ENCODE peak calls at places on chromosomes 1 and 21, in ten cellular contexts. Z is cardiac muscle cell, A is uterus, R is pancreas, C is endodermal cell, U is stomach, E is ascending aorta, D is H1, I is heart left ventricle, Y is mammary epithelial cell. H is an unnamed sample.

GRCh38 chr21:15009964-15010363 is 54.8 kb downstream of the NRIP1 start:
- DNase-seq in R (no peak), Z (peak; percentile 78), C (no peak), A (no peak), U (no peak), Y (no peak), D (no peak), I (no peak), E (no peak), H (no peak)

GRCh38 chr1:27719286-27720251 is 6.2 kb upstream of the FAM76A start:
- DNase-seq in I (no peak), U (no peak), A (no peak), Y (peak; percentile 9), C (no peak), Z (peak; percentile 24), R (no peak), D (no peak), E (no peak), H (no peak)

GRCh38 chr1:245605480-245606156 is 450.8 kb downstream of the KIF26B start:
- DNase-seq in A (no peak), I (no peak), R (no peak), Z (peak; percentile 94), Y (peak; percentile 65), U (no peak), C (peak; percentile 48), E (no peak), D (no peak), H (peak; percentile 11)

GRCh38 chr1:38652217-38652616 is 207.4 kb downstream of the RRAGC start:
- DNase-seq in E (no peak), Y (no peak), R (no peak), C (no peak), U (no peak), I (no peak), Z (no peak), A (no peak), D (no peak), H (no peak)

GRCh38 chr1:241610056-241610815 is 29.9 kb downstream of the CHML start:
- DNase-seq in U (peak; percentile 33), R (peak; percentile 70), A (no peak), C (peak; percentile 53), D (no peak), I (no peak), Y (no peak), Z (peak; percentile 50), E (no peak), H (no peak)

GRCh38 chr1:36938807-36939206 is 95.5 kb downstream of the GRIK3 start:
- DNase-seq in A (no peak), Z (no peak), Y (no peak), U (no peak), D (no peak), I (no peak), E (no peak), R (no peak), C (no peak), H (no peak)

GRCh38 chr1:224106568-224107281 is 7.2 kb upstream of the FBXO28 start:
- DNase-seq in Y (peak; percentile 52), R (peak; percentile 29), C (peak; percentile 73), U (peak; percentile 29), D (no peak), A (no peak), Z (peak; percentile 56), I (no peak), E (no peak), H (peak; percentile 24)

GRCh38 chr1:172638885-172639831 is 19.7 kb upstream of the FASLG start:
- DNase-seq in I (no peak), Z (peak; percentile 70), D (no peak), C (no peak), Y (peak; percentile 97), E (no peak), R (no peak), U (no peak), A (no peak), H (no peak)

GRCh38 chr1:246091477-246091876 is 415.6 kb downstream of the SMYD3 start:
- DNase-seq in C (no peak), U (no peak), R (no peak), Z (no peak), Y (no peak), I (no peak), D (no peak), E (no peak), A (no peak), H (no peak)

GRCh38 chr1:211529011-211529410 is 37.0 kb upstream of the RD3 start:
- DNase-seq in A (no peak), E (no peak), I (no peak), Y (no peak), R (no peak), Z (no peak), D (no peak), U (no peak), C (no peak), H (no peak)

GRCh38 chr1:211526101-211526500 is 34.1 kb upstream of the RD3 start:
- DNase-seq in R (no peak), A (no peak), I (no peak), Y (no peak), C (no peak), Z (no peak), E (no peak), U (no peak), D (no peak), H (no peak)

GRCh38 chr1:211527888-211528287 is 35.9 kb upstream of the RD3 start:
- DNase-seq in Z (no peak), U (no peak), D (no peak), A (no peak), I (peak; percentile 17), Y (no peak), R (no peak), E (no peak), C (no peak), H (peak; percentile 29)

GRCh38 chr1:211525101-211525676 is 33.2 kb upstream of the RD3 start:
- DNase-seq in Z (no peak), E (no peak), A (no peak), U (no peak), Y (no peak), D (no peak), C (no peak), I (no peak), R (no peak), H (no peak)

DNA sequence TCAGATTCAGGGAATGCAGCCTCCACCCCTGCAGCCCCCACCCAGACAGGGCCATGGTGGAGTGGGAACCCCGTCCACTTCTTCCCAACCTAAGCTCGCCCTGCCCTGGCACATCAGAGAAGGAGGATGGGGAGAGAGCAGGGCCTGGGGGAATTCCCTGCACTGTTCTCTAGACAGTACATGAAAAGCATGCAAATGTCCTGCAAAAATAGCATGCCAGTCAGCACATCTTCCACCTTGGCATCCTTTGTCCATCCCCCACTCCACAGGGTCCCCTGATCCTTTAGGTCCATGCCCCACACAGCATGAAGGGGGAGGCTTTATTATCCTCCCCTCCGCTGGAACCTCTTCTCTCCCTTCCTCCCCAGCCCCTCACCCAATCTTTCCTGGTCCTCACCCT is 35.0 kb upstream of the RD3 start:
- DNase-seq in Z (no peak), R (no peak), U (no peak), E (no peak), D (no peak), Y (no peak), I (no peak), A (no peak), C (no peak), H (no peak)
- H3K27ac ChIP-seq in Z (no peak overlapping the region), R (no peak overlapping the region), U (no peak overlapping the region), E (no peak overlapping the region), D (no peak overlapping the region), Y (no peak overlapping the region), I (no peak overlapping the region), A (no peak overlapping the region), C (no peak overlapping the region), H (no peak overlapping the region)

GRCh38 chr1:42690477-42691156 is 8.4 kb downstream of the YBX1 start:
- DNase-seq in Y (peak; percentile 57), E (no peak), I (no peak), A (no peak), D (no peak), C (no peak), U (no peak), R (no peak), Z (peak; percentile 9), H (no peak)
- H3K4me3 ChIP-seq in Y (no peak overlapping the region), E (no peak overlapping the region), I (no peak overlapping the region), A (no peak overlapping the region), D (no peak overlapping the region), C (no peak overlapping the region), U (no peak overlapping the region), R (no peak overlapping the region), Z (no peak overlapping the region), H (no peak overlapping the region)

DNA sequence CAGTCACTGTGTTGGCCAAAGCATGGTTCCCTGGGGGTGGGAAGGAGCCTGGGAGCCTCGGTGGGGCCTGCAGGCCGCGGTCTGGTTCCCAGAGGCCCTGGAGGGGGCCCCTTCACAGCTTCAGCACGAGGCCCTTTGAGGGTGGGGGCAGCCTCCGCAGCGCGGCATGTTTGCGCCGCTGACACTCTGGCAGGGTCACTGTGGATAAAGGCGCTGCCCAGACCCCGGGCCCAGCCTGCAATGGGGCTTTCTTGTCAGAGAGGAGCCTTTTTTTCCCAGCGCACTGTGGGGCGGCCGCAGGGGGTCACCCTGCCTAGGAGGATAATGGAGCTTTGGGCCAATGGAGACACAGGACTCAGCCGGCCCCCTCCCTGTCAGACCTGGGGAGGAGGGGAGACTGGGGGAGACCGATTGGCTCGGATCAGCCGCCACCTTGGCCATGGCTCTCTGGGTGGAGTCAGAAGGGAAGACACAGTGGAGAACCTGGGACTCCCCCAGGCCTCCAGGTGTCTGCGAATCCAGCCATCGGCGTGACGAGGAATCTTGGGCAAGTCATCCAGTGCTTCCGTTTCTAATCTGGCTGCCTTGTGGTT is 26.0 kb downstream of the EPHB2 start:
- DNase-seq in A (no peak), R (no peak), E (no peak), D (no peak), Z (no peak), Y (no peak), C (no peak), I (no peak), U (no peak), H (no peak)
- H3K4me1 ChIP-seq in A (no peaks in the 10 kb centered on the region), R (no peaks in the 10 kb centered on the region), E (peaks cover 2% of the 10 kb centered on the region), D (no peaks in the 10 kb centered on the region), Z (peaks cover 25% of the 10 kb centered on the region), Y (no peaks in the 10 kb centered on the region), C (peaks cover 5% of the 10 kb centered on the region), I (no peaks in the 10 kb centered on the region), U (no peaks in the 10 kb centered on the region), H (peaks cover 18% of the 10 kb centered on the region)

GRCh38 chr1:174769961-174770549 is 229.7 kb upstream of the CACYBP start:
- DNase-seq in A (no peak), Z (peak; percentile 74), C (no peak), R (no peak), E (no peak), D (no peak), Y (peak; percentile 34), I (no peak), U (no peak), H (no peak)

GRCh38 chr1:174766727-174767126 is 233.0 kb upstream of the CACYBP start:
- DNase-seq in I (no peak), Y (no peak), C (no peak), A (no peak), Z (no peak), D (no peak), U (no peak), R (no peak), E (no peak), H (no peak)

GRCh38 chr1:174764186-174764585 is 235.6 kb upstream of the CACYBP start:
- DNase-seq in Z (no peak), R (no peak), C (no peak), I (no peak), Y (no peak), D (no peak), U (no peak), E (no peak), A (no peak), H (no peak)

GRCh38 chr1:174768949-174769348 is 230.8 kb upstream of the CACYBP start:
- DNase-seq in A (no peak), U (no peak), I (no peak), Z (no peak), E (no peak), C (no peak), R (no peak), D (no peak), Y (peak; percentile 21), H (no peak)

GRCh38 chr1:174768516-174768915 is 231.2 kb upstream of the CACYBP start:
- DNase-seq in Y (no peak), E (no peak), C (no peak), A (no peak), U (no peak), I (no peak), R (no peak), D (no peak), Z (no peak), H (no peak)
- H3K27ac ChIP-seq in Y (no peak overlapping the region), E (no peak overlapping the region), C (no peak overlapping the region), A (no peak overlapping the region), U (no peak overlapping the region), I (no peak overlapping the region), R (no peak overlapping the region), D (no peak overlapping the region), Z (no peak overlapping the region), H (no peak overlapping the region)

H was measured in thyroid gland.